ENCODE peak calls at places on chromosome 3, in six cellular contexts. C is mesendoderm, L is H9, A is H1, Q is IMR-90, N is mesenchymal stem cell. S is an unnamed sample. For H3K4me1, the result is how much of the 10 kb centered on the place peaks cover.

GRCh38 chr3:171972965-171973364 is 66.4 kb upstream of the FNDC3B start:
- DNase-seq in Q (no peak), A (no peak), N (peak), L (no peak), C (no peak), S (no peak)

GRCh38 chr3:153634683-153635082 is 472.7 kb downstream of the RAP2B start:
- DNase-seq in Q (no peak), C (no peak), L (no peak), A (no peak), N (no peak), S (no peak)

GRCh38 chr3:48123346-48123745 is 64.9 kb downstream of the CDC25A start:
- DNase-seq in N (no peak), C (no peak), A (no peak), L (no peak), Q (no peak), S (peak)

GRCh38 chr3:152258448-152259302 is 10.1 kb upstream of the MBNL1 start:
- DNase-seq in L (no peak), A (no peak), N (peak), Q (peak), C (no peak), S (peak)

GRCh38 chr3:197082871-197083270 is 53.3 kb upstream of the MELTF start:
- DNase-seq in N (no peak), L (no peak), C (no peak), Q (peak), A (no peak), S (no peak)

GRCh38 chr3:101890716-101891115 is 41.4 kb downstream of the NFKBIZ start:
- DNase-seq in L (no peak), N (peak), Q (peak), A (no peak), C (no peak), S (peak)

GRCh38 chr3:187587012-187587544 is 83.1 kb downstream of the SST start:
- DNase-seq in C (peak), A (no peak), N (no peak), L (no peak), Q (no peak), S (no peak)

GRCh38 chr3:77967621-77968020 is 927.7 kb downstream of the ROBO2 start:
- DNase-seq in N (no peak), C (no peak), L (no peak), Q (no peak), A (no peak), S (no peak)

GRCh38 chr3:17935217-17935616 is 192.8 kb upstream of the TBC1D5 start:
- DNase-seq in N (no peak), Q (no peak), A (no peak), C (no peak), L (no peak), S (no peak)

GRCh38 chr3:124620600-124621063 is 109.6 kb upstream of the UMPS start:
- DNase-seq in C (peak), Q (peak), L (no peak), N (peak), A (no peak), S (peak)

GRCh38 chr3:168093790-168094189 is 1.9 kb downstream of the GOLIM4 start:
- DNase-seq in Q (no peak), N (no peak), C (no peak), A (no peak), L (no peak), S (no peak)

GRCh38 chr3:16468114-16469098 is 45.1 kb downstream of the RFTN1 start:
- DNase-seq in A (no peak), L (no peak), N (peak), C (peak), Q (no peak), S (no peak)

GRCh38 chr3:38617137-38617536 is 32.4 kb downstream of the SCN5A start:
- DNase-seq in C (no peak), A (no peak), Q (no peak), N (no peak), L (no peak), S (no peak)

GRCh38 chr3:23159929-23160328 is 43.2 kb upstream of the UBE2E2 start:
- DNase-seq in L (no peak), A (no peak), Q (peak), N (peak), C (no peak), S (peak)

GRCh38 chr3:54999159-54999558 is 71.3 kb upstream of the LRTM1 start:
- DNase-seq in A (no peak), C (peak), N (peak), L (peak), Q (peak), S (peak)

GRCh38 chr3:156240642-156241041 is 120.3 kb downstream of the KCNAB1 start:
- DNase-seq in N (no peak), L (no peak), C (no peak), A (no peak), Q (no peak), S (no peak)

GRCh38 chr3:63975705-63976104 is 47.6 kb downstream of the PSMD6 start:
- DNase-seq in A (no peak), C (no peak), N (peak), Q (no peak), L (no peak), S (no peak)

GRCh38 chr3:128076783-128077624 is 24.8 kb downstream of the SEC61A1 start:
- DNase-seq in L (no peak), Q (no peak), C (no peak), A (no peak), N (peak), S (peak)

GRCh38 chr3:143832433-143832832 is 15.8 kb downstream of the SLC9A9 start:
- DNase-seq in A (no peak), Q (peak), C (no peak), N (no peak), L (no peak), S (no peak)

GRCh38 chr3:156433138-156433537 is 121.8 kb downstream of the SSR3 start:
- DNase-seq in N (no peak), A (no peak), L (no peak), Q (peak), C (no peak), S (no peak)

GRCh38 chr3:175941352-175941751 is 1082.2 kb downstream of the NAALADL2 start:
- DNase-seq in Q (no peak), A (peak), N (no peak), C (peak), L (peak), S (peak)

DNA sequence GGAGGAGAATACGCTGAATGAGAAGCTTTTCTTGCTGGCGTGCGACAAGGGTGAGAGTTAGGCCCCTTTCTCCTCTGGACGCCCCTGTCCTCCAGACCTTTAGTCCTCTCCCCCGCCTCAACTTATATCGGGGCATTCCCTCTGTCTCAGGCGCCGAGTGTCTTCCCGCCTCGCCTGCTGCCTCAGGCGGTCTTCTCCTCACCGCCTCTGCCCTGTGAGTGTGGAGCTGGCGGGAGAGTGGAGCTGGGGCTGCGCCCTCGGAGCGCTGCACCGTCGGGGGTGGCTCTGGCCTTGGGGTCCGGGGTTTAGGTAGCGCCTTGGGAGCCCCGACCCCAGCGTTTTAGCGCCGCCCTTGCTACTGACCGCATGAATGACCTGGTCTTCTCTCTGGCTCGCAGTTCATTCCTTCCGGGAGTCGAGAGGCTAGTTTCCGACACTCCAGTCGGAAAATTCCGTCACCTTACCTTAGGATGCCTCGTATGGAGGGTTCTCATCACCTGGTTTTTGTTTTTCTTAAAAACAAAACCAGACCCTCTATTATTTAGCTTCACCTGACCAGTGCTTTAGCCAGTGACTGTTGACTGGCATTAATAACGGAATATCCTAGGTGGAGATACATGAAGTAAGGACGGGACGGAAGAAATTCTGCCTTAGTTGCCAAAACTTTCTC is 983 bp downstream of the TRPC1 start:
- DNase-seq in Q (peak), N (peak), A (peak), C (peak), L (peak), S (peak)
- H2BK120ac ChIP-seq in Q (no peak), N (no peak), A (peak), C (no peak), L (no peak), S (peak)

GRCh38 chr3:33044676-33045075 is 52.3 kb downstream of the GLB1 start:
- DNase-seq in L (no peak), Q (no peak), N (no peak), C (no peak), A (no peak), S (no peak)
- H3K4me1 ChIP-seq in L (under half), Q (under half), N (under half), C (under half), A (under half), S (under half)

DNA sequence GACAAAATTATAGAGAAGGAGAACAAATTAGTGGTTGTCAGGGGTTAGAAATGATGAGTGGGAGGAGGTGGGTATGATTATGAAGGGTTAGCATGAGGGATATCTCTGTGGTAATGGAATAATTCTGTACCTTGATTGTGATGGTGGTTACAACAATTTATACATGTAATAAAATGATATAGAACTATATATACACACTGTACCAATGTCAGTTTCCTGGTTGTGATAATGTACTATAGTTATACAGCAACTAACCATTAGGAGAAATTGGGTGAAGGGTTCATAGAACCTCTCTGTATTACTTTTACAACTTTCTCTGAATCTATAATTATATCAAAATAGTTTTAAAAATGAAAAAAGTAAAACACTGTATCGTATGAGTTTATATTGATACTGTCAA is 148.1 kb downstream of the ZNF621 start:
- DNase-seq in N (no peak), C (no peak), L (no peak), Q (no peak), A (no peak), S (no peak)
- H2BK120ac ChIP-seq in N (no peak), C (no peak), L (no peak), Q (no peak), A (no peak), S (no peak)

DNA sequence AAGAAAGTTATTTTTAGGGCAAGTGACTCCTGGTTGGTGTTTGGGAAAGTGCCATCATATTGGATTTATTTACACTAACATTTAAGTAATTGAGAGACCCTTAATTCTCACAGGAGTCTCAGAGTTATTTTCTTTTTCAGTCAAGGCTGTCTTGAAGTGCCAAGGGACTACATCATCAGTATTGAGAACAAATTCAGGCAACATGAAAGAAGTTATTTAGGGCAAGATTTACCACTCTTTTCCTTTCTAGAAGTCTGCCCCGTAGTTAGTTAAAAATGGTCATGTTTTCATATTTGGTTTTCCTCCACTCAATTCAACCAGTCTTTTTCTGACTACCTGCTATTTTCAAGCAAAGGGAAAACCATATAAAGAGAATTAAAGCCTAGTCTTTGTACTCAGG is 6.1 kb downstream of the B4GALT4 start:
- DNase-seq in N (no peak), L (no peak), C (no peak), Q (no peak), A (no peak), S (no peak)
- H3K4me1 ChIP-seq in N (under half), L (under half), C (under half), Q (under half), A (under half), S (under half)

GRCh38 chr3:186170516-186170915 is 61.6 kb upstream of the ETV5 start:
- DNase-seq in A (no peak), N (no peak), L (no peak), C (no peak), Q (no peak), S (no peak)
- H2BK120ac ChIP-seq in A (no peak), N (no peak), L (no peak), C (no peak), Q (no peak), S (no peak)

GRCh38 chr3:56784452-56785001 is 17.2 kb downstream of the ARHGEF3 start:
- DNase-seq in A (no peak), C (no peak), N (no peak), Q (no peak), L (no peak), S (no peak)

GRCh38 chr3:56781762-56782161 is 20.0 kb downstream of the ARHGEF3 start:
- DNase-seq in L (no peak), A (no peak), C (no peak), N (no peak), Q (no peak), S (no peak)

GRCh38 chr3:56782215-56782614 is 19.5 kb downstream of the ARHGEF3 start:
- DNase-seq in L (no peak), N (no peak), C (peak), Q (no peak), A (no peak), S (no peak)

GRCh38 chr3:56783644-56784451 is 17.9 kb downstream of the ARHGEF3 start:
- DNase-seq in N (peak), A (no peak), C (no peak), Q (peak), L (no peak), S (no peak)

GRCh38 chr3:56782900-56783299 is 18.8 kb downstream of the ARHGEF3 start:
- DNase-seq in N (no peak), L (no peak), Q (no peak), C (no peak), A (no peak), S (no peak)
- H3K4me1 ChIP-seq in N (under half), L (under half), Q (under half), C (under half), A (under half), S (under half)

S was measured in trophoblast cell.